ENCODE peak calls at places on chromosomes 4 and X, in eight cellular contexts. V is AG20443, B is COR-L47, R is ureter, N is non-pigmented ciliary epithelial cell, L is iris pigment epithelial cell, Z is SK-N-DZ, O is glomerular endothelial cell. J is an unnamed sample.

GRCh38 chrX:43862434-43862833 is 19.8 kb downstream of the MAOB start:
- DNase-seq in V (no peak), B (no peak), R (no peak), N (no peak), L (no peak), Z (no peak), O (no peak), J (no peak)

GRCh38 chr4:74166823-74167222 is 8.9 kb downstream of the MTHFD2L start:
- DNase-seq in V (no peak), B (no peak), R (no peak), N (no peak), L (no peak), Z (no peak), O (no peak), J (no peak)

GRCh38 chr4:11878241-11878640 is 449.5 kb upstream of the HS3ST1 start:
- DNase-seq in V (no peak), B (no peak), R (no peak), N (no peak), L (no peak), Z (no peak), O (no peak), J (no peak)

GRCh38 chr4:56388311-56388710 is 1.0 kb upstream of the AASDH start:
- DNase-seq in V (peak), B (no peak), R (no peak), N (no peak), L (peak), Z (no peak), O (no peak), J (no peak)

GRCh38 chrX:52923781-52924241 is 26.7 kb downstream of the FAM156B start:
- DNase-seq in V (peak), B (no peak), R (peak), N (no peak), L (peak), Z (no peak), O (no peak), J (no peak)

GRCh38 chrX:86149089-86149488 is 838 bp downstream of the DACH2 start:
- DNase-seq in V (no peak), B (no peak), R (no peak), N (no peak), L (no peak), Z (no peak), O (no peak), J (no peak)

GRCh38 chr4:6250235-6250983 is 19.2 kb upstream of the WFS1 start:
- DNase-seq in V (peak), B (peak), R (no peak), N (no peak), L (peak), Z (peak), O (peak), J (no peak)

GRCh38 chr4:68407868-68408190 is 39.4 kb upstream of the TMPRSS11E start:
- DNase-seq in V (no peak), B (no peak), R (no peak), N (no peak), L (no peak), Z (no peak), O (no peak), J (no peak)

GRCh38 chr4:159201168-159201567 is 98.3 kb downstream of the RAPGEF2 start:
- DNase-seq in V (no peak), B (no peak), R (no peak), N (no peak), L (no peak), Z (no peak), O (no peak), J (no peak)

GRCh38 chr4:40908702-40909362 is 159.1 kb downstream of the NSUN7 start:
- DNase-seq in V (peak), B (peak), R (peak), N (peak), L (peak), Z (peak), O (no peak), J (peak)

GRCh38 chr4:139951051-139951450 is 202.9 kb downstream of the MAML3 start:
- DNase-seq in V (peak), B (no peak), R (no peak), N (peak), L (peak), Z (no peak), O (no peak), J (no peak)

GRCh38 chr4:128347930-128348660 is 60.5 kb upstream of the PGRMC2 start:
- DNase-seq in V (peak), B (no peak), R (no peak), N (no peak), L (peak), Z (no peak), O (no peak), J (no peak)

GRCh38 chrX:110786486-110786885 is 9.1 kb downstream of the CHRDL1 start:
- DNase-seq in V (no peak), B (no peak), R (no peak), N (peak), L (peak), Z (no peak), O (no peak), J (no peak)

GRCh38 chr4:78213218-78213617 is 156.1 kb downstream of the FRAS1 start:
- DNase-seq in V (no peak), B (no peak), R (no peak), N (no peak), L (no peak), Z (no peak), O (no peak), J (no peak)

GRCh38 chrX:7574325-7574724 is 268.6 kb upstream of the VCX start:
- DNase-seq in V (peak), B (no peak), R (no peak), N (no peak), L (peak), Z (peak), O (no peak), J (peak)

GRCh38 chrX:138057883-138058282 is 492.0 kb downstream of the ZIC3 start:
- DNase-seq in V (no peak), B (no peak), R (no peak), N (no peak), L (no peak), Z (no peak), O (no peak), J (no peak)

GRCh38 chrX:150896632-150897031 is 1.8 kb downstream of the CD99L2 start:
- DNase-seq in V (no peak), B (no peak), R (no peak), N (no peak), L (no peak), Z (no peak), O (no peak), J (no peak)

GRCh38 chrX:106730385-106730784 is 3.9 kb downstream of the RNF128 start:
- DNase-seq in V (no peak), B (no peak), R (no peak), N (no peak), L (no peak), Z (no peak), O (no peak), J (peak)

GRCh38 chrX:140439455-140439854 is 65.4 kb downstream of the SOX3 start:
- DNase-seq in V (peak), B (no peak), R (no peak), N (no peak), L (no peak), Z (no peak), O (no peak), J (no peak)

GRCh38 chrX:27964432-27964831 is 16.8 kb downstream of the DCAF8L1 start:
- DNase-seq in V (no peak), B (no peak), R (no peak), N (no peak), L (peak), Z (no peak), O (no peak), J (no peak)

GRCh38 chrX:110363241-110363640 is 4.6 kb downstream of the RTL9 start:
- DNase-seq in V (no peak), B (no peak), R (no peak), N (no peak), L (no peak), Z (no peak), O (no peak), J (no peak)

GRCh38 chr4:143347495-143347894 is 10.8 kb downstream of the GAB1 start:
- DNase-seq in V (no peak), B (no peak), R (no peak), N (no peak), L (no peak), Z (no peak), O (no peak), J (no peak)

GRCh38 chr4:184655889-184656869 is 6.6 kb downstream of the PRIMPOL start:
- DNase-seq in V (no peak), B (no peak), R (no peak), N (no peak), L (no peak), Z (no peak), O (no peak), J (no peak)

GRCh38 chr4:169971456-169972015 is 54.7 kb downstream of the MFAP3L start:
- DNase-seq in V (no peak), B (no peak), R (no peak), N (no peak), L (no peak), Z (no peak), O (no peak), J (no peak)

GRCh38 chr4:111979921-111980320 is 165.3 kb upstream of the FAM241A start:
- DNase-seq in V (no peak), B (no peak), R (no peak), N (no peak), L (no peak), Z (no peak), O (no peak), J (no peak)

GRCh38 chr4:122863626-122864025 is 37.0 kb downstream of the FGF2 start:
- DNase-seq in V (no peak), B (no peak), R (no peak), N (no peak), L (no peak), Z (peak), O (no peak), J (no peak)

GRCh38 chr4:10893417-10893816 is 208.8 kb upstream of the CLNK start:
- DNase-seq in V (no peak), B (no peak), R (no peak), N (no peak), L (no peak), Z (no peak), O (no peak), J (no peak)

GRCh38 chrX:10769696-10770619 is 149.6 kb upstream of the MID1 start:
- DNase-seq in V (peak), B (peak), R (no peak), N (no peak), L (peak), Z (peak), O (no peak), J (peak)